ENCODE peak calls at places on chromosomes 6 and 20, in nine cellular contexts. S, P, F, I, G, N, W, K and J are unnamed samples.

GRCh38 chr6:84220809-84221409 is 6.5 kb downstream of the CEP162 start:
- DNase-seq in W (peak; percentile 38), K (peak; percentile 21), N (no peak), G (no peak), I (no peak), S (no peak), P (no peak), F (peak; percentile 53), J (no peak)

GRCh38 chr20:51022803-51023616 is at the start of gene KCNG1:
- DNase-seq in K (peak; percentile 83), S (peak; percentile 2), N (peak; percentile 91), G (peak; percentile 16), W (peak; percentile 77), P (no peak), F (peak; percentile 71), I (peak; percentile 81), J (peak; percentile 97)

GRCh38 chr6:57078808-57079207 is 11.2 kb upstream of the ZNF451 start:
- DNase-seq in N (no peak), G (no peak), K (no peak), I (no peak), P (no peak), W (no peak), F (no peak), S (no peak), J (no peak)

GRCh38 chr20:1282966-1283365 is 16.9 kb downstream of the SNPH start:
- DNase-seq in S (no peak), N (no peak), W (no peak), G (no peak), I (no peak), K (no peak), F (no peak), P (no peak), J (no peak)

GRCh38 chr6:146106532-146106931 is 77.7 kb downstream of the GRM1 start:
- DNase-seq in K (no peak), I (no peak), P (no peak), S (no peak), N (no peak), W (no peak), F (no peak), G (no peak), J (no peak)

GRCh38 chr6:66561479-66561878 is 854.5 kb upstream of the EYS start:
- DNase-seq in K (no peak), P (no peak), N (no peak), I (no peak), S (no peak), W (no peak), F (no peak), G (no peak), J (no peak)

GRCh38 chr20:36745234-36745926 is 510 bp downstream of the NDRG3 start:
- DNase-seq in S (no peak), N (no peak), W (peak; percentile 18), P (no peak), I (no peak), G (peak; percentile 6), K (no peak), F (no peak), J (no peak)

GRCh38 chr6:70849348-70850069 is 107.4 kb downstream of the B3GAT2 start:
- DNase-seq in G (no peak), K (no peak), S (no peak), N (no peak), P (no peak), W (no peak), I (no peak), F (no peak), J (no peak)

GRCh38 chr20:38485041-38485440 is 12.4 kb downstream of the RALGAPB start:
- DNase-seq in I (no peak), F (peak; percentile 3), W (no peak), S (no peak), K (no peak), P (no peak), G (no peak), N (no peak), J (no peak)

GRCh38 chr6:142907544-142907943 is 37.4 kb downstream of the HIVEP2 start:
- DNase-seq in G (no peak), P (no peak), S (no peak), I (no peak), N (no peak), F (no peak), K (no peak), W (no peak), J (no peak)